ENCODE peak calls at places on chromosomes 3 and 15, in six cellular contexts. R, U, S, N, Z and Q are unnamed samples. For H3K36me3, the result is how much of the 10 kb centered on the place peaks cover.

GRCh38 chr3:193803288-193803687 is 210.3 kb downstream of the OPA1 start:
- DNase-seq in R (no peak), U (no peak), S (peak), N (no peak), Z (no peak), Q (no peak)

GRCh38 chr3:27553868-27554540 is 69.8 kb upstream of the SLC4A7 start:
- DNase-seq in R (no peak), U (no peak), S (no peak), N (no peak), Z (no peak), Q (no peak)

GRCh38 chr15:87403973-87404372 is 852.6 kb downstream of the NTRK3 start:
- DNase-seq in R (no peak), U (no peak), S (no peak), N (no peak), Z (no peak), Q (no peak)

GRCh38 chr15:41987246-41987924 is 15.0 kb upstream of the EHD4 start:
- DNase-seq in R (no peak), U (no peak), S (no peak), N (no peak), Z (no peak), Q (no peak)

GRCh38 chr15:50907866-50908208 is 646 bp upstream of the AP4E1 start:
- DNase-seq in R (peak), U (peak), S (no peak), N (peak), Z (no peak), Q (no peak)

GRCh38 chr3:182083112-182083511 is 371.4 kb downstream of the SOX2 start:
- DNase-seq in R (no peak), U (no peak), S (no peak), N (no peak), Z (no peak), Q (no peak)

GRCh38 chr3:170809021-170809974 is 60.7 kb downstream of the RPL22L1 start:
- DNase-seq in R (peak), U (no peak), S (peak), N (peak), Z (peak), Q (no peak)

GRCh38 chr3:47852604-47853397 is 49.9 kb downstream of the DHX30 start:
- DNase-seq in R (no peak), U (no peak), S (no peak), N (no peak), Z (no peak), Q (no peak)

GRCh38 chr3:171116802-171117395 is 90.4 kb upstream of the SLC2A2 start:
- DNase-seq in R (no peak), U (no peak), S (no peak), N (no peak), Z (no peak), Q (no peak)

GRCh38 chr3:127652246-127652995 is 20.3 kb upstream of the ABTB1 start:
- DNase-seq in R (no peak), U (peak), S (peak), N (peak), Z (peak), Q (no peak)

GRCh38 chr3:112056451-112056929 is 22.0 kb downstream of the TMPRSS7 start:
- DNase-seq in R (no peak), U (no peak), S (no peak), N (no peak), Z (peak), Q (no peak)

GRCh38 chr3:154304116-154304786 is 20.0 kb downstream of the DHX36 start:
- DNase-seq in R (no peak), U (no peak), S (no peak), N (no peak), Z (no peak), Q (peak)

GRCh38 chr3:54755746-54756145 is 172.1 kb downstream of the LRTM1 start:
- DNase-seq in R (no peak), U (no peak), S (no peak), N (no peak), Z (no peak), Q (no peak)

GRCh38 chr3:30539772-30540171 is 66.6 kb upstream of the TGFBR2 start:
- DNase-seq in R (no peak), U (no peak), S (no peak), N (no peak), Z (peak), Q (no peak)

GRCh38 chr3:50352762-50353161 is 2.1 kb downstream of the CYB561D2 start:
- DNase-seq in R (no peak), U (no peak), S (no peak), N (no peak), Z (no peak), Q (no peak)

GRCh38 chr3:52403271-52403841 is 41.5 kb downstream of the SEMA3G start:
- DNase-seq in R (no peak), U (no peak), S (no peak), N (no peak), Z (no peak), Q (no peak)
- H3K36me3 ChIP-seq in R (under half), U (half or more), S (under half), N (half or more), Z (half or more), Q (half or more)

GRCh38 chr3:13109516-13109915 is 36.3 kb upstream of the IQSEC1 start:
- DNase-seq in R (no peak), U (no peak), S (no peak), N (no peak), Z (no peak), Q (no peak)

GRCh38 chr3:13105851-13106250 is 32.6 kb upstream of the IQSEC1 start:
- DNase-seq in R (no peak), U (no peak), S (no peak), N (no peak), Z (no peak), Q (no peak)

GRCh38 chr3:13108861-13109260 is 35.6 kb upstream of the IQSEC1 start:
- DNase-seq in R (no peak), U (no peak), S (no peak), N (no peak), Z (no peak), Q (no peak)

GRCh38 chr3:13106308-13106970 is 33.2 kb upstream of the IQSEC1 start:
- DNase-seq in R (no peak), U (no peak), S (no peak), N (no peak), Z (peak), Q (peak)

GRCh38 chr3:13107661-13108060 is 34.4 kb upstream of the IQSEC1 start:
- DNase-seq in R (peak), U (no peak), S (no peak), N (no peak), Z (no peak), Q (no peak)
- TF ChIP-seq CTCF in R (no peak), U (no peak), S (no peak), N (peak), Z (no peak), Q (no peak)

DNA sequence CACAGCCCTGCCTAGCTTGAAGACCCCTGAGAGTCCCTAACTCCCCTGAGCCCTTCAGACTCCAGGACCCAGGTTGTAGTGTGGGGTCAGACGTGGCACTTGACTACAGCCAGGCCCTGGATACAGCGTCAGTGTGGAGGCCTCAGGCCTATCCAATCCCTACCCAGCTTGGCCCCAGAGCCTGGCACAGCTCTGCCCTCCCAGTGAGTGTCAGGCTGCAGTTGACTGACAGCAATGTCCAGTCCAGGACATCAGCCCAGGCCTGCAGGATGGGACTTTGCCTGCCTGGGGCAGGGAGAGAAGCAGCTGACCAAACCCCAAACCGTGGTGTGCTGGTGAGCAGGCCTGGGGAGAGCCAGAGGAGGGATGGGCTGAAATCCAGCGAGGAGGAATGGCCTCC is 27.3 kb downstream of the KLF13 start:
- DNase-seq in R (peak), U (no peak), S (peak), N (no peak), Z (no peak), Q (no peak)
- H3K4me3 ChIP-seq in R (no peak), U (peak), S (no peak), N (peak), Z (no peak), Q (no peak)

GRCh38 chr15:56099311-56099710 is 105.9 kb upstream of the NEDD4 start:
- DNase-seq in R (no peak), U (no peak), S (no peak), N (no peak), Z (no peak), Q (no peak)
- H3K36me3 ChIP-seq in R (under half), U (under half), S (under half), N (half or more), Z (under half), Q (under half)

GRCh38 chr3:184776916-184777315 is 35.0 kb upstream of the VPS8 start:
- DNase-seq in R (no peak), U (no peak), S (no peak), N (no peak), Z (no peak), Q (no peak)
- TF ChIP-seq CTCF in R (no peak), U (no peak), S (no peak), N (no peak), Z (no peak), Q (no peak)

GRCh38 chr3:85933326-85933725 is 974.5 kb downstream of the CADM2 start:
- DNase-seq in R (no peak), U (no peak), S (no peak), N (no peak), Z (no peak), Q (no peak)

GRCh38 chr3:85930718-85931117 is 971.9 kb downstream of the CADM2 start:
- DNase-seq in R (no peak), U (no peak), S (no peak), N (no peak), Z (no peak), Q (no peak)

GRCh38 chr3:85939026-85939616 is 980.3 kb downstream of the CADM2 start:
- DNase-seq in R (no peak), U (no peak), S (no peak), N (no peak), Z (no peak), Q (no peak)

DNA sequence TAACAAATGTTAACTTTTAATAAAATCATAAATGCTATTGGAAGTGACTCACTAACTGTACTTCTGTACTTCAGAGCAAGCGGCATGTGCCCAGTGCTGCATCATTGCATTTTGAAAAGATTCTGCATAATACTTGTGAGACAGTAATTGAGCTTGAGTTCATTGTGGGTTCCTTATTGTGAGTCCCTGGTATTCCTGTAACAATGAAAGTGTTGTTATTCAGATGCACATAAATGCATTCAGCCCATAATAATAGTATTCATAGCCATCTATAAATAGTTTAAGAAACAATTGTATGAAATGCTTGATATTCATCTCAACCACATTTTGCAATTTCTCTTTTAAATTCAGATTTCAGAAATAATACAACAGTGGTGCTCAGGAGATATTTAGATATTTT is 976.4 kb downstream of the CADM2 start:
- DNase-seq in R (no peak), U (no peak), S (no peak), N (no peak), Z (no peak), Q (no peak)
- H3K4me3 ChIP-seq in R (no peak), U (no peak), S (no peak), N (no peak), Z (no peak), Q (no peak)

DNA sequence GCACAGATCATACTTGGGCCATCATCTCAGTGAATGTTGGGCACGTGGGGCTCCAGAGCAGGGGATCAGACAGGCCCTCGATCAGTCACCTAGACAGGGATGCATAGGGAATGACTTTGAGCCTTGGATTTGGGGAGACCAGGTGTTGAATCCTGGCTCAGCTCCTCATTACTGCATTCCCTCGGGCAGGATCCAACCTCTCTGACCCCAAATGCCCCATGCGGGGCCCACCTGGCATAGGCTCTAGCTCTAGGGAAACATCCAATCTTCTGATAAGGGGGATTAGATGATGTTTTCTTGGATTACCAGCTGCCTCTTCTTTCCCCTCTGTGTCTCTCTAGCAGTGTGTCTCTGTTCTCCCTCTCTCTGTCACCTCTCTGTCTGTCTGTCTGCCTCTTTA is 22.7 kb downstream of the LOXL1 start:
- DNase-seq in R (no peak), U (no peak), S (no peak), N (no peak), Z (no peak), Q (no peak)
- H3K36me3 ChIP-seq in R (under half), U (under half), S (under half), N (under half), Z (under half), Q (under half)

GRCh38 chr15:45703670-45704328 is 69.0 kb downstream of the SQOR start:
- DNase-seq in R (no peak), U (no peak), S (no peak), N (no peak), Z (no peak), Q (no peak)
- TF ChIP-seq CTCF in R (no peak), U (no peak), S (no peak), N (no peak), Z (peak), Q (no peak)

DNA sequence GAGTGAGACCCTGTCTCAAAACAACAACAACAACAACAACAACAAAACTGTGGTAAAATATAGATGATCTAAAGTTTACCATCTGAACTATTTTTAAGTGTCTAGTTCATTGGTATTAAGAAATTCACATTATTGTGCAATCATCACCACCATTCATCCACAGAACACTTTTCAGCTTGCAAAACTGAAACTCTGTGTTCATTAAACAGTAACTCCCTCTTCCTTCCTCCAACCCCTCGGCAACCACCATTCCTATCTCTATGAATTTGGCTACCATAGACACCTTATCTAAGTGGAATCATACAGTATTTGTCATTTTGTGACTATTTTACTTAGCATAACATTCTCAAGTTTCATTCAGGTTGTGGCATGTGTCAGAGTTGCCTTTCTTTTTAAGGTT is 20.7 kb downstream of the KAT2B start:
- DNase-seq in R (peak), U (no peak), S (no peak), N (no peak), Z (no peak), Q (no peak)
- H3K4me3 ChIP-seq in R (peak), U (no peak), S (no peak), N (no peak), Z (no peak), Q (no peak)